ENCODE peak calls at places on chromosome 15, in eight cellular contexts. J is kidney glomerular epithelial cell, D is H4, X is substantia nigra, A is NCI-H1436, G is PC-3, N is upper lobe of right lung, K is NAMALWA. C is an unnamed sample.
A peak's percentile ranks its signal among the peaks of the same experiment; 100 is the strongest.

GRCh38 chr15:74571191-74571590 is 30.2 kb downstream of the ARID3B start:
- DNase-seq in K (no peak), G (no peak), D (no peak), J (no peak), A (no peak), X (no peak), N (no peak), C (no peak)

GRCh38 chr15:64134322-64134829 is 17.2 kb upstream of the SNX22 start:
- DNase-seq in K (no peak), D (peak; percentile 35), A (no peak), N (peak; percentile 84), G (peak; percentile 13), X (peak; percentile 79), J (no peak), C (peak; percentile 80)

GRCh38 chr15:80512729-80513670 is 108.8 kb downstream of the ARNT2 start:
- DNase-seq in A (no peak), X (peak; percentile 36), K (peak; percentile 5), D (peak; percentile 30), N (no peak), G (peak; percentile 50), J (peak; percentile 37), C (no peak)

GRCh38 chr15:59998256-59999063 is 5.7 kb upstream of the FOXB1 start:
- DNase-seq in D (no peak), N (no peak), J (no peak), X (no peak), G (no peak), K (no peak), A (no peak), C (no peak)

GRCh38 chr15:42450434-42450790 is 40.5 kb downstream of the ZNF106 start:
- DNase-seq in X (no peak), G (no peak), A (no peak), N (no peak), J (no peak), D (no peak), K (no peak), C (no peak)

GRCh38 chr15:85031086-85031943 is 49.7 kb downstream of the PDE8A start:
- DNase-seq in A (no peak), D (no peak), K (no peak), X (no peak), J (no peak), N (no peak), G (no peak), C (no peak)

GRCh38 chr15:96347181-96348111 is 16.9 kb downstream of the NR2F2 start:
- DNase-seq in N (no peak), A (no peak), X (no peak), G (no peak), D (no peak), K (no peak), J (no peak), C (no peak)

GRCh38 chr15:36080759-36081158 is 498.7 kb upstream of the CDIN1 start:
- DNase-seq in G (no peak), K (no peak), D (no peak), X (no peak), A (no peak), J (no peak), N (no peak), C (no peak)

GRCh38 chr15:99114511-99115299 is 9.8 kb downstream of the SYNM start:
- DNase-seq in D (no peak), A (no peak), J (no peak), X (no peak), G (no peak), K (no peak), N (peak; percentile 41), C (no peak)

GRCh38 chr15:73996939-73997338 is 2.4 kb downstream of the PML start:
- DNase-seq in N (no peak), A (no peak), J (peak; percentile 42), K (peak; percentile 78), X (no peak), G (no peak), D (peak; percentile 80), C (no peak)

GRCh38 chr15:57485869-57486268 is 105.8 kb upstream of the MYZAP start:
- DNase-seq in D (peak; percentile 68), N (peak; percentile 80), X (no peak), A (no peak), G (peak; percentile 90), J (peak; percentile 98), K (no peak), C (no peak)

GRCh38 chr15:25849431-25849921 is 13.7 kb downstream of the ATP10A start:
- DNase-seq in G (peak; percentile 24), N (no peak), J (peak; percentile 78), D (peak; percentile 71), X (no peak), A (no peak), K (no peak), C (no peak)

GRCh38 chr15:51829360-51830278 is at the start of gene TMOD3:
- DNase-seq in A (peak; percentile 84), X (peak; percentile 93), N (peak; percentile 97), G (peak; percentile 88), D (peak; percentile 89), K (peak; percentile 95), J (peak; percentile 62), C (peak; percentile 95)

GRCh38 chr15:39685999-39686613 is 96.5 kb downstream of the FSIP1 start:
- DNase-seq in J (peak; percentile 21), K (peak; percentile 68), A (peak; percentile 31), X (peak; percentile 12), D (peak; percentile 45), N (no peak), G (peak; percentile 70), C (peak; percentile 53)

GRCh38 chr15:41917767-41918430 is 24.0 kb upstream of the SPTBN5 start:
- DNase-seq in K (no peak), D (peak; percentile 74), G (peak; percentile 85), A (no peak), J (peak; percentile 34), N (peak; percentile 49), X (no peak), C (no peak)

GRCh38 chr15:48702569-48703239 is 57.2 kb upstream of the FBN1 start:
- DNase-seq in A (no peak), J (no peak), X (no peak), G (no peak), K (no peak), N (no peak), D (no peak), C (no peak)

GRCh38 chr15:71379893-71380292 is 264.6 kb downstream of the THSD4 start:
- DNase-seq in N (no peak), J (no peak), G (no peak), A (no peak), D (no peak), K (no peak), X (no peak), C (no peak)

GRCh38 chr15:76433798-76434400 is 97.3 kb downstream of the ISL2 start:
- DNase-seq in G (peak; percentile 12), D (no peak), N (no peak), X (no peak), K (no peak), A (no peak), J (peak; percentile 41), C (no peak)

GRCh38 chr15:32669870-32670623 is 28.5 kb downstream of the SCG5 start:
- DNase-seq in J (no peak), X (peak; percentile 70), G (peak; percentile 43), D (peak; percentile 75), K (no peak), A (no peak), N (no peak), C (peak; percentile 87)

GRCh38 chr15:71060983-71061382 is 54.3 kb upstream of the THSD4 start:
- DNase-seq in J (peak; percentile 39), X (no peak), A (no peak), D (no peak), K (no peak), N (no peak), G (no peak), C (no peak)

GRCh38 chr15:81573098-81573746 is 199.2 kb upstream of the TMC3 start:
- DNase-seq in K (no peak), D (no peak), N (no peak), G (no peak), X (no peak), J (no peak), A (no peak), C (no peak)

GRCh38 chr15:26391556-26392229 is 381.2 kb downstream of the GABRB3 start:
- DNase-seq in A (no peak), G (no peak), K (no peak), D (no peak), J (no peak), X (no peak), N (no peak), C (no peak)

GRCh38 chr15:56339594-56339993 is 25.6 kb upstream of the TEX9 start:
- DNase-seq in N (no peak), X (no peak), K (no peak), D (no peak), J (no peak), A (no peak), G (peak; percentile 18), C (no peak)

GRCh38 chr15:83018477-83018876 is 7.0 kb upstream of the C15orf40 start:
- DNase-seq in N (no peak), D (no peak), J (no peak), K (no peak), G (no peak), A (no peak), X (no peak), C (no peak)

GRCh38 chr15:44706946-44707636 is 4.0 kb downstream of the PATL2 start:
- DNase-seq in A (no peak), D (no peak), X (no peak), G (peak; percentile 85), K (no peak), J (no peak), N (peak; percentile 68), C (no peak)

GRCh38 chr15:52256930-52257733 is 38.5 kb downstream of the MYO5C start:
- DNase-seq in K (peak; percentile 9), G (no peak), X (no peak), D (no peak), J (no peak), A (no peak), N (no peak), C (no peak)

GRCh38 chr15:52042051-52042851 is 23.2 kb downstream of the MAPK6 start:
- DNase-seq in A (no peak), K (no peak), X (no peak), N (no peak), J (no peak), D (no peak), G (peak; percentile 33), C (no peak)

GRCh38 chr15:68396068-68396467 is 35.9 kb downstream of the ITGA11 start:
- DNase-seq in G (no peak), N (no peak), D (no peak), J (no peak), A (no peak), K (no peak), X (no peak), C (no peak)

GRCh38 chr15:67396109-67396508 is 124.8 kb upstream of the C15orf61 start:
- DNase-seq in A (no peak), D (no peak), X (no peak), J (no peak), G (no peak), K (no peak), N (no peak), C (no peak)

GRCh38 chr15:29685156-29686078 is 136.9 kb downstream of the TJP1 start:
- DNase-seq in N (no peak), D (no peak), A (no peak), J (no peak), G (peak; percentile 74), K (no peak), X (no peak), C (no peak)